ENCODE peak calls at places on chromosome 12, in seven cellular contexts. R is PC-9, Q is H1, S is SK-N-SH, L is OCI-LY7, Z is GM23338, A is H9. X is an unnamed sample.

GRCh38 chr12:28226705-28227104 is 36.4 kb downstream of the CCDC91 start:
- DNase-seq in A (no peak), S (no peak), R (no peak), L (no peak), Q (no peak), Z (no peak), X (no peak)

GRCh38 chr12:117234441-117234840 is 44.2 kb upstream of the FBXO21 start:
- DNase-seq in S (no peak), A (no peak), Z (no peak), R (no peak), L (no peak), Q (no peak), X (no peak)

GRCh38 chr12:6868211-6869048 is 1.1 kb downstream of the TPI1 start:
- DNase-seq in R (no peak), Z (no peak), A (no peak), Q (no peak), L (peak; percentile 55), S (no peak), X (peak; percentile 33)

GRCh38 chr12:90090929-90091651 is 382.5 kb upstream of the ATP2B1 start:
- DNase-seq in L (no peak), A (no peak), Q (no peak), Z (no peak), S (no peak), R (peak; percentile 78), X (no peak)

GRCh38 chr12:97308576-97309198 is 153.9 kb upstream of the RMST start:
- DNase-seq in R (no peak), S (no peak), A (no peak), L (peak; percentile 55), Z (peak; percentile 60), Q (no peak), X (no peak)

GRCh38 chr12:3700861-3701260 is 52.0 kb downstream of the CRACR2A start:
- DNase-seq in Q (no peak), A (no peak), L (no peak), R (no peak), Z (no peak), S (no peak), X (no peak)

GRCh38 chr12:97556201-97556824 is 93.7 kb downstream of the RMST start:
- DNase-seq in A (no peak), R (peak; percentile 61), S (peak; percentile 33), Z (peak; percentile 35), L (peak; percentile 1), Q (no peak), X (no peak)

GRCh38 chr12:112900298-112901145 is 6.2 kb upstream of the OAS1 start:
- DNase-seq in S (peak; percentile 50), L (peak; percentile 79), Q (peak; percentile 17), Z (peak; percentile 86), R (peak; percentile 28), A (peak; percentile 74), X (peak; percentile 65)

GRCh38 chr12:15199886-15200285 is 21.3 kb downstream of the RERG start:
- DNase-seq in Q (no peak), S (no peak), A (no peak), Z (no peak), L (no peak), R (no peak), X (no peak)

GRCh38 chr12:46562625-46563228 is 190.2 kb upstream of the SLC38A2 start:
- DNase-seq in Z (no peak), A (no peak), S (no peak), R (no peak), Q (no peak), L (no peak), X (no peak)

GRCh38 chr12:32116897-32117296 is 10.2 kb downstream of the BICD1 start:
- DNase-seq in L (no peak), A (peak; percentile 0), S (no peak), Q (no peak), Z (no peak), R (no peak), X (no peak)

GRCh38 chr12:88424791-88425730 is 155.2 kb downstream of the KITLG start:
- DNase-seq in L (no peak), R (no peak), Q (no peak), A (no peak), Z (no peak), S (no peak), X (no peak)

GRCh38 chr12:10310926-10311705 is 3.4 kb downstream of the KLRD1 start:
- DNase-seq in L (no peak), A (no peak), R (no peak), Q (no peak), Z (no peak), S (no peak), X (no peak)

GRCh38 chr12:55619352-55620138 is 17.1 kb upstream of the OR10P1 start:
- DNase-seq in L (peak; percentile 91), Z (peak; percentile 98), Q (peak; percentile 43), S (peak; percentile 62), A (peak; percentile 65), R (peak; percentile 47), X (peak; percentile 61)

GRCh38 chr12:52025301-52026172 is 18.8 kb downstream of the TAMALIN start:
- DNase-seq in L (peak; percentile 88), Q (no peak), A (peak; percentile 92), Z (peak; percentile 93), S (peak; percentile 87), R (peak; percentile 81), X (peak; percentile 91)

GRCh38 chr12:124171231-124171985 is 123.5 kb upstream of the RFLNA start:
- DNase-seq in Z (no peak), A (no peak), Q (no peak), S (no peak), L (no peak), R (no peak), X (no peak)

GRCh38 chr12:46154221-46154975 is 114.4 kb downstream of the SLC38A1 start:
- DNase-seq in R (peak; percentile 9), L (no peak), Z (no peak), Q (no peak), S (no peak), A (no peak), X (no peak)

GRCh38 chr12:106135075-106135474 is 3.7 kb downstream of the NUAK1 start:
- DNase-seq in S (no peak), A (no peak), L (no peak), Q (no peak), R (no peak), Z (no peak), X (no peak)

GRCh38 chr12:106134294-106134949 is 4.3 kb downstream of the NUAK1 start:
- DNase-seq in A (no peak), Z (no peak), S (no peak), Q (no peak), R (no peak), L (no peak), X (no peak)

GRCh38 chr12:106137456-106138278 is 1.1 kb downstream of the NUAK1 start:
- DNase-seq in S (no peak), A (no peak), L (no peak), Z (no peak), R (no peak), Q (no peak), X (no peak)

GRCh38 chr12:106136263-106136662 is 2.5 kb downstream of the NUAK1 start:
- DNase-seq in L (peak; percentile 68), Q (peak; percentile 79), A (peak; percentile 89), Z (peak; percentile 97), S (peak; percentile 70), R (peak; percentile 79), X (peak; percentile 71)

GRCh38 chr12:106135781-106136180 is 3.0 kb downstream of the NUAK1 start:
- DNase-seq in L (no peak), R (no peak), S (no peak), Z (no peak), A (no peak), Q (no peak), X (no peak)
- H3K4me1 ChIP-seq in L (no peaks in the 10 kb centered on the region), R (peaks cover 65% of the 10 kb centered on the region), S (peaks cover 28% of the 10 kb centered on the region), Z (peaks cover 67% of the 10 kb centered on the region), A (peaks cover 27% of the 10 kb centered on the region), Q (peaks cover 42% of the 10 kb centered on the region), X (no peaks in the 10 kb centered on the region)

DNA sequence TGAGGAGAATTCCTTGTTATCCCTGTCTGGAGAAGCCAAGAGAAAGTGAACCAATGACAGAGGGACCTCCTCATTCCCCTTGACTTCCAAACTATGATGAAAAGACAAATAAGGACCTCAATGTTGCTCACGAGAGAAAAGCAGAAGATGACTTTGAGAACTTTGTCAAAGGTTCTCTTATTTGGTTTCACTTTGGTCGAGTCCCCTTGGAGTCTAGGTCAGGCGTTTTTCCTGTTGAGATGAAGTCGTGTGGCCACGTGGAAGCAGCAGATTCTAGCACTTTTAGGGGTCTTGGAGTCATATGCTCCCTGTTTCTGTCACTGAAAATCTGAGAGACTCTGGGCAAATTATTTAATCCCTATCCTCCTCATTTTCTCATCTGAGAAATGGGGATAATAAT is 33.8 kb upstream of the COL2A1 start:
- DNase-seq in Z (no peak), A (no peak), Q (no peak), L (no peak), S (no peak), R (no peak), X (no peak)
- H2AFZ ChIP-seq in Z (no peak overlapping the region), A (no peak overlapping the region), Q (peak overlapping the region; percentile 22), L (no peak overlapping the region), S (no peak overlapping the region), R (no peak overlapping the region), X (no peak overlapping the region)

GRCh38 chr12:53463802-53464375 is 12.0 kb downstream of the PCBP2 start:
- DNase-seq in Q (no peak), Z (no peak), R (no peak), L (no peak), A (no peak), S (no peak), X (no peak)

GRCh38 chr12:53466640-53467039 is 14.7 kb downstream of the PCBP2 start:
- DNase-seq in S (no peak), A (no peak), Z (no peak), R (no peak), L (no peak), Q (no peak), X (no peak)

GRCh38 chr12:53465679-53466078 is 13.8 kb downstream of the PCBP2 start:
- DNase-seq in S (no peak), Z (no peak), A (no peak), R (no peak), Q (no peak), L (no peak), X (no peak)

GRCh38 chr12:53462935-53463334 is 11.0 kb downstream of the PCBP2 start:
- DNase-seq in Z (no peak), A (no peak), Q (no peak), L (no peak), S (no peak), R (no peak), X (no peak)

DNA sequence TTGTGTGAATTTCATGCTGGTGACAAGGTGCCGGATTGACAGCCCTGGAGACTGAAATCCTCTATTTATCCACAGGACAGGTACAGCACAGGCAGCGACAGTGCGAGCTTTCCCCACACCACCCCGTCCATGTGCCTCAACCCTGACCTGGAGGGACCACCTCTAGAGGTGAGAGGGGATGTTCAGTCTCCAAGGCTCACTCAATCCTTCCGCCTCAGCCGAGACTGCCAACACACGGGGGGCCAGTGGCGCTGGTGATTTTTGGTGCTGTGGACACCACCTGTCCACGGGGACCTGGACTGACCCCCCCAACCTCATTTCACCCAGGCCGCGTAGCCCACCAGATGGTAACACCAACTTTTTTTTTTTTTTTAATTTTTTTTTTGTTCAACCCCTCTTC is 12.8 kb downstream of the PCBP2 start:
- DNase-seq in Z (no peak), R (no peak), S (no peak), L (no peak), A (no peak), Q (no peak), X (no peak)
- H3K4me1 ChIP-seq in Z (peaks cover 11% of the 10 kb centered on the region), R (no peaks in the 10 kb centered on the region), S (peaks cover 4% of the 10 kb centered on the region), L (peaks cover 15% of the 10 kb centered on the region), A (no peaks in the 10 kb centered on the region), Q (no peaks in the 10 kb centered on the region), X (peaks cover 8% of the 10 kb centered on the region)

DNA sequence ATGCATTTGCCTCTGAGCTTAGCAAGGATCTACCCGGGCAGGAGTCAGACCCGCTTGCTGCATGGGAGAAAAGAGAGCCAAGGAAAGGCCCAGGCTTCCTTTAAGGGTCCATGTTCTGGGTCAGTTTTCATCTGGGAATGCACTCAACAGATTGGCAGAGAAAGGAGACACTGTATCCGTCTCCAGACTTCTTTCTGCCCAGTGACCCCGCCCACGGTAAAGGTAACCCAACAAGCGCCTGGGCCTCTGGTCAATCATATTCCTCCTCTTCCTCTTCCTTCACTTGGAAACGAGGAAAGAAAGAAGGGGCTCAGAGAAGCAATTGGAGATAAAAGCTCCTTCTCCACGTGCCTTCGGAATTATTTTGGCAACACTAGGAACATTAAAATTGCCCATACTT is 27.1 kb upstream of the TCP11L2 start:
- DNase-seq in A (no peak), Z (no peak), R (no peak), S (no peak), L (no peak), Q (no peak), X (no peak)
- H2AFZ ChIP-seq in A (no peak overlapping the region), Z (peak overlapping the region; percentile 91), R (no peak overlapping the region), S (no peak overlapping the region), L (no peak overlapping the region), Q (peak overlapping the region; percentile 85), X (no peak overlapping the region)